ENCODE peak calls at places on chromosomes 3 and 15, in seven cellular contexts. H is activated CD8-positive, alpha-beta memory T cell treated with anti-CD3 and anti-CD28 coated beads for 24 hours; W is cerebellar cortex; A is EH; Y is neural progenitor cell; X is central memory CD4-positive, alpha-beta T cell; E is cardiac muscle cell. J is an unnamed sample.

GRCh38 chr3:146259880-146260589 is 9.1 kb upstream of the PLSCR4 start:
- DNase-seq in H (no peak), W (no peak), A (no peak), Y (no peak), X (no peak), E (no peak), J (no peak)

GRCh38 chr15:66943456-66944095 is 121.8 kb upstream of the SMAD3 start:
- DNase-seq in H (no peak), W (peak; percentile 74), A (no peak), Y (peak; percentile 19), X (no peak), E (no peak), J (no peak)

GRCh38 chr3:172258616-172259015 is 189.6 kb downstream of the GHSR start:
- DNase-seq in H (no peak), W (no peak), A (peak; percentile 43), Y (peak; percentile 61), X (no peak), E (peak; percentile 41), J (no peak)

GRCh38 chr3:23537006-23537620 is 268.6 kb upstream of the UBE2E1 start:
- DNase-seq in H (no peak), W (no peak), A (no peak), Y (peak; percentile 79), X (no peak), E (no peak), J (no peak)

GRCh38 chr3:5138214-5138981 is 16.3 kb downstream of the ARL8B start:
- DNase-seq in H (no peak), W (no peak), A (peak; percentile 68), Y (no peak), X (no peak), E (no peak), J (no peak)

GRCh38 chr15:37032091-37032775 is 68.1 kb downstream of the MEIS2 start:
- DNase-seq in H (no peak), W (no peak), A (no peak), Y (no peak), X (no peak), E (no peak), J (no peak)

GRCh38 chr3:10228248-10228950 is 19.9 kb upstream of the TATDN2 start:
- DNase-seq in H (no peak), W (no peak), A (peak; percentile 56), Y (no peak), X (no peak), E (peak; percentile 73), J (no peak)

GRCh38 chr3:152556731-152557254 is 278.1 kb upstream of the P2RY1 start:
- DNase-seq in H (no peak), W (no peak), A (peak; percentile 51), Y (no peak), X (no peak), E (peak; percentile 83), J (no peak)

GRCh38 chr15:41660235-41661077 is at the start of gene MGA:
- DNase-seq in H (peak; percentile 96), W (peak; percentile 82), A (peak; percentile 94), Y (peak; percentile 98), X (peak; percentile 91), E (peak; percentile 97), J (peak; percentile 75)

GRCh38 chr15:74259324-74259712 is 23.2 kb downstream of the CCDC33 start:
- DNase-seq in H (no peak), W (no peak), A (no peak), Y (no peak), X (no peak), E (no peak), J (no peak)

GRCh38 chr3:27114684-27115083 is 254.5 kb downstream of the NEK10 start:
- DNase-seq in H (no peak), W (no peak), A (no peak), Y (no peak), X (no peak), E (no peak), J (no peak)

GRCh38 chr3:156910022-156910421 is 83.9 kb downstream of the LEKR1 start:
- DNase-seq in H (no peak), W (no peak), A (no peak), Y (no peak), X (no peak), E (no peak), J (no peak)

GRCh38 chr15:50888054-50888453 is 20.4 kb upstream of the AP4E1 start:
- DNase-seq in H (no peak), W (no peak), A (no peak), Y (no peak), X (no peak), E (no peak), J (no peak)

GRCh38 chr3:171028779-171029232 is 2.3 kb upstream of the SLC2A2 start:
- DNase-seq in H (no peak), W (no peak), A (peak; percentile 97), Y (no peak), X (no peak), E (peak; percentile 94), J (peak; percentile 12)

GRCh38 chr15:33794425-33794824 is 173.9 kb upstream of the CHRM5 start:
- DNase-seq in H (no peak), W (no peak), A (no peak), Y (no peak), X (no peak), E (no peak), J (no peak)